ENCODE peak calls at places on chromosomes 11 and 22, in seven cellular contexts. I is GM13976; F is CD8-positive, alpha-beta memory T cell; H is M059J; P is mammary epithelial cell; U is activated CD4-positive, CD25-positive, alpha-beta regulatory T cell; G is SJSA1. K is an unnamed sample.
A peak's percentile ranks its signal among the peaks of the same experiment; 100 is the strongest.

GRCh38 chr22:43829904-43830851 is 18.1 kb upstream of the EFCAB6 start:
- DNase-seq in U (no peak), G (no peak), P (no peak), I (no peak), F (no peak), H (no peak), K (no peak)

GRCh38 chr22:38412435-38413084 is 42.4 kb downstream of the KCNJ4 start:
- DNase-seq in G (no peak), U (no peak), H (no peak), F (no peak), P (no peak), I (peak; percentile 87), K (no peak)

GRCh38 chr11:31872074-31872440 is 60.9 kb upstream of the PAX6 start:
- DNase-seq in I (no peak), F (no peak), P (peak; percentile 70), U (no peak), H (peak; percentile 89), G (no peak), K (no peak)

GRCh38 chr11:84260862-84261261 is 974.7 kb upstream of the CCDC90B start:
- DNase-seq in H (no peak), U (no peak), I (no peak), F (no peak), P (no peak), G (no peak), K (no peak)

GRCh38 chr11:69333149-69333710 is 39.3 kb downstream of the MYEOV start:
- DNase-seq in I (no peak), U (no peak), G (peak; percentile 45), H (no peak), F (no peak), P (no peak), K (no peak)

GRCh38 chr22:23969071-23969470 is 2.4 kb downstream of the DDTL start:
- DNase-seq in P (no peak), H (no peak), U (no peak), G (no peak), I (no peak), F (no peak), K (no peak)

GRCh38 chr22:22691716-22692701 is 47.6 kb downstream of the GGTLC2 start:
- DNase-seq in P (no peak), H (no peak), G (no peak), F (no peak), U (no peak), I (no peak), K (no peak)

GRCh38 chr11:119107538-119108150 is 500 bp downstream of the C2CD2L start:
- DNase-seq in I (peak; percentile 51), F (no peak), G (no peak), U (no peak), H (no peak), P (no peak), K (no peak)

GRCh38 chr11:86743223-86744118 is 56.9 kb upstream of the PRSS23 start:
- DNase-seq in H (peak; percentile 100), I (no peak), P (peak; percentile 99), F (no peak), G (peak; percentile 91), U (no peak), K (peak; percentile 30)

GRCh38 chr22:42180349-42180842 is 49.8 kb upstream of the CYP2D6 start:
- DNase-seq in F (peak; percentile 71), H (peak; percentile 20), P (no peak), G (no peak), I (no peak), U (no peak), K (no peak)

GRCh38 chr22:36175892-36176291 is 15.3 kb upstream of the APOL3 start:
- DNase-seq in I (no peak), P (no peak), G (no peak), U (no peak), F (no peak), H (no peak), K (no peak)

GRCh38 chr11:9787260-9787659 is 123.4 kb downstream of the SWAP70 start:
- DNase-seq in G (no peak), H (peak; percentile 85), I (no peak), F (no peak), P (no peak), U (no peak), K (no peak)

GRCh38 chr11:64583296-64584262 is 7.4 kb upstream of the SLC22A12 start:
- DNase-seq in G (no peak), U (no peak), I (no peak), P (no peak), F (no peak), H (peak; percentile 29), K (no peak)

GRCh38 chr11:78727816-78728215 is 153.2 kb upstream of the NARS2 start:
- DNase-seq in F (no peak), H (no peak), P (no peak), I (no peak), U (no peak), G (no peak), K (peak; percentile 38)

GRCh38 chr22:49235463-49236300 is 592.0 kb downstream of the BRD1 start:
- DNase-seq in H (no peak), I (no peak), U (no peak), F (no peak), G (no peak), P (no peak), K (no peak)

GRCh38 chr11:117356126-117356761 is 28.6 kb downstream of the CEP164 start:
- DNase-seq in F (no peak), G (no peak), H (peak; percentile 2), P (no peak), I (no peak), U (no peak), K (no peak)

GRCh38 chr11:131465746-131466145 is 95.3 kb downstream of the NTM start:
- DNase-seq in U (no peak), F (no peak), I (no peak), P (no peak), H (no peak), G (no peak), K (no peak)

GRCh38 chr11:123438191-123438627 is 8.1 kb downstream of the GRAMD1B start:
- DNase-seq in H (peak; percentile 95), G (no peak), I (no peak), U (no peak), P (no peak), F (no peak), K (no peak)

K was measured in Kasumi-1.